ENCODE peak calls at places on chromosomes 16 and 17, in ten cellular contexts. S, C, N, W, F, K, Q, X, U and G are unnamed samples.
A peak's percentile ranks its signal among the peaks of the same experiment; 100 is the strongest.

GRCh38 chr16:57361384-57361783 is 2.8 kb downstream of the CCL22 start:
- DNase-seq in S (peak; percentile 73), C (peak; percentile 54), N (no peak), W (no peak), F (no peak), K (no peak), Q (no peak), X (no peak), U (no peak), G (no peak)

GRCh38 chr16:78206623-78207223 is 107.3 kb downstream of the WWOX start:
- DNase-seq in S (no peak), C (no peak), N (no peak), W (no peak), F (no peak), K (no peak), Q (no peak), X (no peak), U (no peak), G (no peak)

GRCh38 chr16:89334050-89334449 is 116.5 kb downstream of the ZNF778 start:
- DNase-seq in S (no peak), C (peak; percentile 7), N (no peak), W (no peak), F (no peak), K (no peak), Q (no peak), X (no peak), U (no peak), G (no peak)

GRCh38 chr16:89605186-89605970 is 8.1 kb upstream of the DPEP1 start:
- DNase-seq in S (no peak), C (no peak), N (no peak), W (no peak), F (no peak), K (no peak), Q (no peak), X (no peak), U (no peak), G (no peak)

GRCh38 chr16:80899804-80900592 is 95.6 kb upstream of the CDYL2 start:
- DNase-seq in S (peak; percentile 88), C (peak; percentile 91), N (peak; percentile 61), W (peak; percentile 99), F (peak; percentile 76), K (peak; percentile 86), Q (no peak), X (peak; percentile 71), U (peak; percentile 92), G (no peak)

GRCh38 chr17:40486513-40487370 is 14.7 kb downstream of the TNS4 start:
- DNase-seq in S (no peak), C (no peak), N (no peak), W (peak; percentile 93), F (peak; percentile 87), K (peak; percentile 81), Q (no peak), X (peak; percentile 63), U (no peak), G (no peak)

GRCh38 chr16:15849209-15849981 is 7.4 kb downstream of the MYH11 start:
- DNase-seq in S (no peak), C (no peak), N (no peak), W (no peak), F (no peak), K (no peak), Q (no peak), X (no peak), U (no peak), G (no peak)

GRCh38 chr16:30907064-30907463 is 10.7 kb downstream of the CTF1 start:
- DNase-seq in S (no peak), C (no peak), N (no peak), W (no peak), F (no peak), K (no peak), Q (no peak), X (no peak), U (no peak), G (no peak)

GRCh38 chr17:72102366-72102765 is 18.5 kb upstream of the SOX9 start:
- DNase-seq in S (no peak), C (no peak), N (no peak), W (no peak), F (no peak), K (no peak), Q (no peak), X (no peak), U (no peak), G (no peak)

GRCh38 chr17:72097144-72097543 is 23.7 kb upstream of the SOX9 start:
- DNase-seq in S (no peak), C (no peak), N (no peak), W (no peak), F (no peak), K (no peak), Q (no peak), X (no peak), U (no peak), G (no peak)

GRCh38 chr17:72099919-72100318 is 20.9 kb upstream of the SOX9 start:
- DNase-seq in S (no peak), C (no peak), N (no peak), W (no peak), F (peak; percentile 90), K (peak; percentile 33), Q (no peak), X (peak; percentile 54), U (no peak), G (no peak)

GRCh38 chr17:72101526-72101925 is 19.3 kb upstream of the SOX9 start:
- DNase-seq in S (no peak), C (no peak), N (no peak), W (no peak), F (peak; percentile 47), K (no peak), Q (no peak), X (no peak), U (no peak), G (no peak)

DNA sequence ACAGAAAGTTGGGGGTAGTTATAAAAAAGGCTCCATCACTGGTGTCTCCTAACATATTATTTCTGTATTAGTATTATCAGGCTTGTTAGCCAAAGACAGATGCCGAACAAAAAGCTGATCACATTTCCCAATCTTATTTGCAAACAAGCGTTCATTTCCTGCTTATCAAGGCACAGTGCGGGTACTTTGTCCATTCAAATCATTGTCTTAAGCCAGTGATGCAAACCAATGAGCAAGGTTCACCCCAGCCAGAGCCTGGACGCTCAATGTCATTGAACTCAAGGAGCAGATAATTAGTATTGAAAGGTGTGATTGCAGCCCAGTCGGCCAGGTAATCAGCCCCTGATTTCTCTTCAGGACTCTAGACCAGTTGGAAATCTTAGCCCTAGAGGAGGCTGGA is 20.4 kb upstream of the SOX9 start:
- DNase-seq in S (no peak), C (no peak), N (no peak), W (no peak), F (no peak), K (no peak), Q (no peak), X (no peak), U (no peak), G (no peak)
- TF ChIP-seq CTCF in S (no peak), C (no peak), N (no peak), W (no peak), F (no peak), K (no peak), Q (no peak), X (no peak), U (no peak), G (no peak)

GRCh38 chr16:1865902-1866690 is 5.9 kb downstream of the MEIOB start:
- DNase-seq in S (peak; percentile 7), C (no peak), N (no peak), W (no peak), F (no peak), K (no peak), Q (no peak), X (no peak), U (no peak), G (no peak)
- H3K27ac ChIP-seq in S (no peak overlapping the region), C (no peak overlapping the region), N (no peak overlapping the region), W (no peak overlapping the region), F (no peak overlapping the region), K (no peak overlapping the region), Q (no peak overlapping the region), X (no peak overlapping the region), U (no peak overlapping the region), G (no peak overlapping the region)

GRCh38 chr17:5783851-5784250 is 199.5 kb upstream of the NLRP1 start:
- DNase-seq in S (no peak), C (no peak), N (no peak), W (no peak), F (no peak), K (no peak), Q (no peak), X (no peak), U (no peak), G (no peak)

GRCh38 chr17:5781236-5781927 is 197.1 kb upstream of the NLRP1 start:
- DNase-seq in S (no peak), C (no peak), N (no peak), W (no peak), F (no peak), K (no peak), Q (no peak), X (no peak), U (no peak), G (no peak)

GRCh38 chr17:5784791-5785190 is 200.5 kb upstream of the NLRP1 start:
- DNase-seq in S (no peak), C (no peak), N (no peak), W (no peak), F (no peak), K (no peak), Q (no peak), X (no peak), U (no peak), G (no peak)

GRCh38 chr17:5783269-5783668 is 199.0 kb upstream of the NLRP1 start:
- DNase-seq in S (no peak), C (no peak), N (no peak), W (no peak), F (no peak), K (no peak), Q (no peak), X (no peak), U (no peak), G (no peak)

DNA sequence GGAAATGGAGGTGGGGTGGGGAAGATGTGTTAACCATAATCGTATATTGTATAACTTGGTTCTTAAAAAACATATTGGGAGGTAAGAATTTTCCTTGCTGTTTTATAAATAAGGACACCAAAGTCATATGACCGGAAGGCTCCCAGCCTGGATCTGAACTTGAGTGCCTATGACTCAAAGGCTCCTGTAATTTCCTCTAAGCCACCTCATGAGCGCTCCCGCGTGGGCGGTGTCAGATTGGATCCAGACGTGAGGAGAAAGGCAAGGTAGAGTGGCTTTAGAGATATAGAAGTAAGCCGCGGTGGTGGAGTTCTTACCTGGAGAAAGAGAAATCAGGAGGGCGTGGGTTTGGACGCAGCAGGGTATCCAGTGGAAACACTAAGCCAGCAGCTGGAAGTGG is 196.2 kb upstream of the NLRP1 start:
- DNase-seq in S (no peak), C (no peak), N (no peak), W (peak; percentile 39), F (peak; percentile 79), K (no peak), Q (no peak), X (no peak), U (no peak), G (no peak)
- TF ChIP-seq CTCF in S (no peak), C (no peak), N (no peak), W (no peak), F (no peak), K (no peak), Q (no peak), X (no peak), U (no peak), G (no peak)

DNA sequence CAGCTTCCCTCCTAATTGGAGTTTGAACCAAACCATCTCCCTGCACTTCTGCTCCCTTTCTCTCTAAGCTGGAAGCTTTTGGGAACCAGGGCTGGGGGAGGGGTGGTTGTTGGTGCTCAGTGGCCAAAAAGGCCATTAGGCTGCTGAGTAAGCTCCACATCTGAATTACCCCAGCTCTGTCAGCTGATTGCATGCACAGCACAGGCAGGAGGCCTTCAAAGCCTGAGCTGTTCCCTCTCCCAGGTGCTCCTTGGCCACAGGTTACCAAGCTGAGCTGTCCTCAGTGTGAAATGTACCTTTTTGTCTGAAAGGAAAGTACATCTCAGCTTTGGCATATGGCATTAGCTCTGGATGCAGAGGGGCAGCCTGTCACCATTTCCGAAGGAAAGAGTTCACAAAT is 6.2 kb upstream of the TBKBP1 start:
- DNase-seq in S (no peak), C (no peak), N (no peak), W (no peak), F (peak; percentile 44), K (peak; percentile 55), Q (no peak), X (no peak), U (no peak), G (no peak)
- H3K27ac ChIP-seq in S (no peak overlapping the region), C (no peak overlapping the region), N (no peak overlapping the region), W (peak overlapping the region; percentile 70), F (no peak overlapping the region), K (no peak overlapping the region), Q (no peak overlapping the region), X (peak overlapping the region; percentile 42), U (no peak overlapping the region), G (no peak overlapping the region)